ENCODE peak calls at places on chromosomes 3 and 15, in ten cellular contexts. O is RKO; L is GM23248; F is endothelial cell; K is Panc1; X is NAMALWA; V is GM13976; M is IMR-90; B is Calu3; E is activated naive CD4-positive, alpha-beta T cell treated with anti-CD3 and anti-CD28 coated beads for 36 hours. H is an unnamed sample.

GRCh38 chr3:150117076-150117475 is 146.4 kb upstream of the PFN2 start:
- DNase-seq in K (no peak), V (no peak), X (no peak), B (no peak), M (no peak), E (no peak), L (peak; percentile 14), F (no peak), O (no peak), H (no peak)

GRCh38 chr15:66760968-66761722 is 59.1 kb downstream of the SMAD6 start:
- DNase-seq in F (peak; percentile 16), E (no peak), B (peak; percentile 61), O (no peak), X (no peak), K (no peak), M (no peak), L (peak; percentile 26), V (no peak), H (no peak)

GRCh38 chr3:123605789-123606234 is 21.0 kb upstream of the HACD2 start:
- DNase-seq in X (no peak), O (no peak), V (peak; percentile 56), M (no peak), B (peak; percentile 40), L (peak; percentile 19), F (no peak), K (no peak), E (no peak), H (peak; percentile 60)

GRCh38 chr3:15284121-15284889 is 48.1 kb downstream of the SH3BP5 start:
- DNase-seq in F (no peak), X (no peak), L (peak; percentile 61), B (no peak), M (no peak), K (no peak), O (no peak), V (no peak), E (no peak), H (no peak)

GRCh38 chr3:42667096-42667522 is 13.6 kb downstream of the ZBTB47 start:
- DNase-seq in V (no peak), X (no peak), E (no peak), M (no peak), F (no peak), L (no peak), O (no peak), B (no peak), K (no peak), H (no peak)

GRCh38 chr3:45762647-45763330 is 33.5 kb downstream of the SLC6A20 start:
- DNase-seq in F (no peak), M (no peak), E (no peak), O (no peak), B (no peak), V (no peak), X (no peak), K (no peak), L (no peak), H (no peak)

GRCh38 chr3:22951910-22952309 is 251.2 kb upstream of the UBE2E2 start:
- DNase-seq in K (no peak), M (no peak), V (no peak), F (no peak), X (no peak), O (no peak), L (no peak), E (no peak), B (no peak), H (no peak)

GRCh38 chr15:90895571-90896117 is 7.5 kb upstream of the MAN2A2 start:
- DNase-seq in M (no peak), L (peak; percentile 28), E (no peak), V (no peak), K (no peak), X (no peak), B (no peak), O (peak; percentile 62), F (no peak), H (no peak)

GRCh38 chr15:76208786-76209424 is 102.4 kb downstream of the ETFA start:
- DNase-seq in X (no peak), O (no peak), L (no peak), B (no peak), F (no peak), E (peak; percentile 33), M (peak; percentile 31), K (no peak), V (peak; percentile 25), H (no peak)

GRCh38 chr15:60344987-60345386 is 52.8 kb downstream of the ANXA2 start:
- DNase-seq in X (no peak), M (no peak), O (no peak), K (no peak), E (no peak), V (no peak), F (no peak), B (no peak), L (peak; percentile 62), H (no peak)

GRCh38 chr3:71684752-71685151 is 40.5 kb downstream of the EIF4E3 start:
- DNase-seq in L (peak; percentile 93), K (no peak), V (no peak), O (no peak), F (no peak), B (peak; percentile 26), M (peak; percentile 86), E (no peak), X (no peak), H (no peak)

GRCh38 chr15:90142216-90143175 is 40.2 kb upstream of the IDH2 start:
- DNase-seq in K (no peak), O (no peak), L (no peak), V (no peak), F (no peak), B (no peak), M (no peak), X (no peak), E (peak; percentile 74), H (no peak)

H was measured in T47D.